ENCODE peak calls at places on chromosomes 12 and 14, in seven cellular contexts. One of them, this sample, is unnamed.

GRCh38 chr12:52149651-52150241 is 42.1 kb downstream of the KRT80 start:
- DNase-seq in H9: peak; percentile 53
- DNase-seq in neuronal stem cell: no peak
- DNase-seq in IMR-90: no peak
- DNase-seq in mesendoderm: peak; percentile 69
- DNase-seq in mesenchymal stem cell: no peak
- DNase-seq in H1: no peak
- DNase-seq in this sample: peak; percentile 75

GRCh38 chr12:121792607-121793500 is 634 bp downstream of the RHOF start:
- DNase-seq in H9: no peak
- DNase-seq in neuronal stem cell: no peak
- DNase-seq in IMR-90: no peak
- DNase-seq in mesendoderm: peak; percentile 59
- DNase-seq in mesenchymal stem cell: peak; percentile 31
- DNase-seq in H1: no peak
- DNase-seq in this sample: no peak

GRCh38 chr12:113207621-113208040 is 13.6 kb upstream of the TPCN1 start:
- DNase-seq in H9: no peak
- DNase-seq in neuronal stem cell: no peak
- DNase-seq in IMR-90: no peak
- DNase-seq in mesendoderm: no peak
- DNase-seq in mesenchymal stem cell: peak; percentile 37
- DNase-seq in H1: no peak
- DNase-seq in this sample: no peak

GRCh38 chr14:64388533-64389243 is 535 bp downstream of the MTHFD1 start:
- DNase-seq in H9: no peak
- DNase-seq in neuronal stem cell: no peak
- DNase-seq in IMR-90: peak; percentile 30
- DNase-seq in mesendoderm: peak; percentile 46
- DNase-seq in mesenchymal stem cell: peak; percentile 54
- DNase-seq in H1: no peak
- DNase-seq in this sample: peak; percentile 2

GRCh38 chr12:15788266-15789214 is 648 bp downstream of the EPS8 start:
- DNase-seq in H9: peak; percentile 69
- DNase-seq in neuronal stem cell: peak; percentile 14
- DNase-seq in IMR-90: peak; percentile 45
- DNase-seq in mesendoderm: peak; percentile 53
- DNase-seq in mesenchymal stem cell: peak; percentile 64
- DNase-seq in H1: no peak
- DNase-seq in this sample: peak; percentile 42

GRCh38 chr14:89845346-89845745 is 109.2 kb downstream of the EFCAB11 start:
- DNase-seq in H9: no peak
- DNase-seq in neuronal stem cell: no peak
- DNase-seq in IMR-90: peak; percentile 100
- DNase-seq in mesendoderm: no peak
- DNase-seq in mesenchymal stem cell: peak; percentile 83
- DNase-seq in H1: no peak
- DNase-seq in this sample: peak; percentile 92

GRCh38 chr14:104383931-104384775 is 195.4 kb upstream of the C14orf180 start:
- DNase-seq in H9: no peak
- DNase-seq in neuronal stem cell: peak; percentile 37
- DNase-seq in IMR-90: no peak
- DNase-seq in mesendoderm: peak; percentile 28
- DNase-seq in mesenchymal stem cell: no peak
- DNase-seq in H1: no peak
- DNase-seq in this sample: peak; percentile 47

GRCh38 chr12:3634348-3634747 is 118.6 kb downstream of the CRACR2A start:
- DNase-seq in H9: no peak
- DNase-seq in neuronal stem cell: no peak
- DNase-seq in IMR-90: no peak
- DNase-seq in mesendoderm: peak; percentile 18
- DNase-seq in mesenchymal stem cell: no peak
- DNase-seq in H1: no peak
- DNase-seq in this sample: peak; percentile 9

GRCh38 chr14:93905623-93906022 is 21.5 kb upstream of the FAM181A start:
- DNase-seq in H9: no peak
- DNase-seq in neuronal stem cell: no peak
- DNase-seq in IMR-90: no peak
- DNase-seq in mesendoderm: peak; percentile 53
- DNase-seq in mesenchymal stem cell: no peak
- DNase-seq in H1: no peak
- DNase-seq in this sample: no peak

GRCh38 chr14:53109028-53109687 is 44.0 kb downstream of the DDHD1 start:
- DNase-seq in H9: no peak
- DNase-seq in neuronal stem cell: no peak
- DNase-seq in IMR-90: no peak
- DNase-seq in mesendoderm: no peak
- DNase-seq in mesenchymal stem cell: peak; percentile 38
- DNase-seq in H1: no peak
- DNase-seq in this sample: no peak

GRCh38 chr12:52053570-52054209 is 2.4 kb downstream of the NR4A1 start:
- DNase-seq in H9: no peak
- DNase-seq in neuronal stem cell: no peak
- DNase-seq in IMR-90: peak; percentile 64
- DNase-seq in mesendoderm: no peak
- DNase-seq in mesenchymal stem cell: peak; percentile 64
- DNase-seq in H1: no peak
- DNase-seq in this sample: no peak

GRCh38 chr14:67650694-67651093 is 23.7 kb downstream of the VTI1B start:
- DNase-seq in H9: no peak
- DNase-seq in neuronal stem cell: no peak
- DNase-seq in IMR-90: peak; percentile 65
- DNase-seq in mesendoderm: no peak
- DNase-seq in mesenchymal stem cell: peak; percentile 26
- DNase-seq in H1: no peak
- DNase-seq in this sample: no peak

GRCh38 chr14:68282479-68283377 is 463.1 kb downstream of the RAD51B start:
- DNase-seq in H9: no peak
- DNase-seq in neuronal stem cell: no peak
- DNase-seq in IMR-90: no peak
- DNase-seq in mesendoderm: no peak
- DNase-seq in mesenchymal stem cell: no peak
- DNase-seq in H1: no peak
- DNase-seq in this sample: no peak

GRCh38 chr14:35213869-35214387 is 78.3 kb upstream of the PSMA6 start:
- DNase-seq in H9: no peak
- DNase-seq in neuronal stem cell: no peak
- DNase-seq in IMR-90: peak; percentile 47
- DNase-seq in mesendoderm: no peak
- DNase-seq in mesenchymal stem cell: peak; percentile 67
- DNase-seq in H1: no peak
- DNase-seq in this sample: no peak

GRCh38 chr14:30395065-30395464 is 163.9 kb upstream of the G2E3 start:
- DNase-seq in H9: no peak
- DNase-seq in neuronal stem cell: no peak
- DNase-seq in IMR-90: no peak
- DNase-seq in mesendoderm: no peak
- DNase-seq in mesenchymal stem cell: no peak
- DNase-seq in H1: no peak
- DNase-seq in this sample: no peak

GRCh38 chr12:113907446-113908180 is 58.5 kb downstream of the RBM19 start:
- DNase-seq in H9: no peak
- DNase-seq in neuronal stem cell: no peak
- DNase-seq in IMR-90: no peak
- DNase-seq in mesendoderm: no peak
- DNase-seq in mesenchymal stem cell: no peak
- DNase-seq in H1: no peak
- DNase-seq in this sample: no peak

GRCh38 chr12:11446372-11446771 is 51.0 kb upstream of the PRB2 start:
- DNase-seq in H9: no peak
- DNase-seq in neuronal stem cell: no peak
- DNase-seq in IMR-90: no peak
- DNase-seq in mesendoderm: no peak
- DNase-seq in mesenchymal stem cell: no peak
- DNase-seq in H1: no peak
- DNase-seq in this sample: no peak

GRCh38 chr12:93167841-93168492 is 209.8 kb upstream of the NUDT4 start:
- DNase-seq in H9: peak; percentile 64
- DNase-seq in neuronal stem cell: peak; percentile 45
- DNase-seq in IMR-90: no peak
- DNase-seq in mesendoderm: peak; percentile 69
- DNase-seq in mesenchymal stem cell: peak; percentile 61
- DNase-seq in H1: no peak
- DNase-seq in this sample: peak; percentile 48

GRCh38 chr14:106875503-106875902 is 1349.1 kb downstream of the TMEM121 start:
- DNase-seq in H9: no peak
- DNase-seq in neuronal stem cell: no peak
- DNase-seq in IMR-90: no peak
- DNase-seq in mesendoderm: no peak
- DNase-seq in mesenchymal stem cell: no peak
- DNase-seq in H1: no peak
- DNase-seq in this sample: no peak

GRCh38 chr14:101559624-101560533 is 1.4 kb upstream of the DIO3 start:
- DNase-seq in H9: peak; percentile 51
- DNase-seq in neuronal stem cell: no peak
- DNase-seq in IMR-90: peak; percentile 3
- DNase-seq in mesendoderm: peak; percentile 57
- DNase-seq in mesenchymal stem cell: no peak
- DNase-seq in H1: peak; percentile 72
- DNase-seq in this sample: no peak

GRCh38 chr12:67697443-67697842 is 48.9 kb downstream of the DYRK2 start:
- DNase-seq in H9: no peak
- DNase-seq in neuronal stem cell: no peak
- DNase-seq in IMR-90: no peak
- DNase-seq in mesendoderm: no peak
- DNase-seq in mesenchymal stem cell: peak; percentile 53
- DNase-seq in H1: no peak
- DNase-seq in this sample: peak; percentile 26

GRCh38 chr12:56720696-56721615 is 4.1 kb downstream of the NACA start:
- DNase-seq in H9: no peak
- DNase-seq in neuronal stem cell: no peak
- DNase-seq in IMR-90: no peak
- DNase-seq in mesendoderm: peak; percentile 82
- DNase-seq in mesenchymal stem cell: no peak
- DNase-seq in H1: no peak
- DNase-seq in this sample: peak; percentile 25
- H3K4me1 ChIP-seq in H9: peaks cover 10% of the 10 kb centered on the region
- H3K4me1 ChIP-seq in neuronal stem cell: peaks cover 20% of the 10 kb centered on the region
- H3K4me1 ChIP-seq in IMR-90: peaks cover 10% of the 10 kb centered on the region
- H3K4me1 ChIP-seq in mesendoderm: peaks cover 20% of the 10 kb centered on the region
- H3K4me1 ChIP-seq in mesenchymal stem cell: peaks cover 20% of the 10 kb centered on the region
- H3K4me1 ChIP-seq in H1: peaks cover 16% of the 10 kb centered on the region
- H3K4me1 ChIP-seq in this sample: peaks cover 14% of the 10 kb centered on the region

DNA sequence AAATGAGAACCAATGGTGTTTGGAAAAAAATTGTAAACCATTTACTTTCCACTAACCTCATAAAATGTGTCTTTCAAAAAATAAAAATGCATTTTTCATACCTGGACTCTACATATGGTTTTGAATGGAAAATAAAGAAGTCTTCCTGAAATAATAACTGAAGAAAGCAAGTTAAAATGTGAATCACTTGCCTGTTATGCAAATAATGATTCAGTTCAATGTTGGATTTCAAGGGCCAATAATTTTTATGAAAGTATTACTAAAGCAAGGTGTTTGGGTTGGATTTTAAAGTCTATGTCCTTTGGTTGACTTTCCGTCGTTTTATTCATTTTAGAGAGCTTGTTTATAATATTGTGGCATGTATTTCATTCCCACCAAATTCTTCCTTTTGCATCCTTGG is 138.7 kb downstream of the CCDC91 start:
- DNase-seq in H9: no peak
- DNase-seq in neuronal stem cell: no peak
- DNase-seq in IMR-90: no peak
- DNase-seq in mesendoderm: no peak
- DNase-seq in mesenchymal stem cell: no peak
- DNase-seq in H1: no peak
- DNase-seq in this sample: no peak
- H3K23ac ChIP-seq in H9: no peak overlapping the region
- H3K23ac ChIP-seq in neuronal stem cell: no peak overlapping the region
- H3K23ac ChIP-seq in IMR-90: no peak overlapping the region
- H3K23ac ChIP-seq in mesendoderm: no peak overlapping the region
- H3K23ac ChIP-seq in mesenchymal stem cell: no peak overlapping the region
- H3K23ac ChIP-seq in H1: no peak overlapping the region
- H3K23ac ChIP-seq in this sample: no peak overlapping the region

DNA sequence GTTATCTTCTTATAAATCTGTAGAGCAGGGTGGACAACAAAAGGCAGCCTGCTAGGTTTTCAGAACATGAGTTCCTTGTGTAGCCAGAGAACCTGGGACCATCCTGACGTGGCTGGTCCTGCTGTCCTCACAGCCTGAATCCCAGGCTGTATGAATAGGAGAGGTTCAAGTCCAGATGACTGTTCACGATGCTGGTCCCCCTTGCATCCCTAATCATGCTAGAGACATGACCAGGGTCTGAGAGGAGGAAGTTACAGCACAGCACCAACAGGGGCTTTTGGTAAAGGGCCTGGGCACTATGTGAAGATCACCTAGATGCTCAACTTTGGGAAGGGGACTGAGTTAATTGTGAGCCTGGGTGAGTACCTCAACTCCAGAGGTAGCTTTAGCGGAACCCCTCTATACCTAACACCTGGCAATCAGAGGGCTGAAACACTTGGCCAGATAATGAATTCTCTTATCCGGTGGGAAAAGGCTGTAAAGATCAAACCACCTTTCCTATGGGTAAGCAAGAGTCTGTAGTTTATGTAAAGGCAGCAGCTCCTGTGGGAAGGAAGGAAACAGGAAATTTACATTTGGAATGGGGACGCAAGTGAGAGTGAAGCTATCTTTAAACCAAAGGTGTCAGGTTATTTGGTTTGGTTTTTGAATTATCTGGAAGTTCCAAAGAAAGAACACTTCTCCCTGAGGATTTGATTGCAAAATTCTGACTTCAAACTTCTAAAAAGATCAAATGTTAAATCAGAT is 112.8 kb downstream of the DAD1 start:
- DNase-seq in H9: no peak
- DNase-seq in neuronal stem cell: no peak
- DNase-seq in IMR-90: no peak
- DNase-seq in mesendoderm: peak; percentile 53
- DNase-seq in mesenchymal stem cell: no peak
- DNase-seq in H1: no peak
- DNase-seq in this sample: no peak
- H3K9ac ChIP-seq in H9: no peak overlapping the region
- H3K9ac ChIP-seq in neuronal stem cell: no peak overlapping the region
- H3K9ac ChIP-seq in IMR-90: no peak overlapping the region
- H3K9ac ChIP-seq in mesendoderm: no peak overlapping the region
- H3K9ac ChIP-seq in mesenchymal stem cell: no peak overlapping the region
- H3K9ac ChIP-seq in H1: no peak overlapping the region
- H3K9ac ChIP-seq in this sample: no peak overlapping the region

DNA sequence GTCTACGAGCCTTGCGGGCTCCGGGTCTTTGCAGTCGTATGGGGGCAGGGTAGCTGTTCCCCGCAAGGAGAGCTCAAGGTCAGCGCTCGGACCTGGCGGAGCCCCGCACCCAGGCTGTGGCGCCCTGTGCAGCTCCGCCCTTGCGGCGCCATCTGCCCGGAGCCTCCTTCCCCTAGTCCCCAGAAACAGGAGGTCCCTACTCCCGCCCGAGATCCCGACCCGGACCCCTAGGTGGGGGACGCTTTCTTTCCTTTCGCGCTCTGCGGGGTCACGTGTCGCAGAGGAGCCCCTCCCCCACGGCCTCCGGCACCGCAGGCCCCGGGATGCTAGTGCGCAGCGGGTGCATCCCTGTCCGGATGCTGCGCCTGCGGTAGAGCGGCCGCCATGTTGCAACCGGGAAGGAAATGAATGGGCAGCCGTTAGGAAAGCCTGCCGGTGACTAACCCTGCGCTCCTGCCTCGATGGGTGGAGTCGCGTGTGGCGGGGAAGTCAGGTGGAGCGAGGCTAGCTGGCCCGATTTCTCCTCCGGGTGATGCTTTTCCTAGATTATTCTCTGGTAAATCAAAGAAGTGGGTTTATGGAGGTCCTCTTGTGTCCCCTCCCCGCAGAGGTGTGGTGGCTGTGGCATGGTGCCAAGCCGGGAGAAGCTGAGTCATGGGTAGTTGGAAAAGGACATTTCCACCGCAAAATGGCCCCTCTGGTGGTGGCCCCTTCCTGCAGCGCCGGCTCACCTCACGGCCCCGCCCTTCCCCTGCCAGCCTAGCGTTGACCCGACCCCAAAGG is 788 bp downstream of the GAPDH start:
- DNase-seq in H9: peak; percentile 80
- DNase-seq in neuronal stem cell: peak; percentile 71
- DNase-seq in IMR-90: peak; percentile 69
- DNase-seq in mesendoderm: peak; percentile 80
- DNase-seq in mesenchymal stem cell: peak; percentile 82
- DNase-seq in H1: peak; percentile 79
- DNase-seq in this sample: peak; percentile 78
- H3K4me1 ChIP-seq in H9: no peaks in the 10 kb centered on the region
- H3K4me1 ChIP-seq in neuronal stem cell: peaks cover 26% of the 10 kb centered on the region
- H3K4me1 ChIP-seq in IMR-90: peaks cover 14% of the 10 kb centered on the region
- H3K4me1 ChIP-seq in mesendoderm: peaks cover 17% of the 10 kb centered on the region
- H3K4me1 ChIP-seq in mesenchymal stem cell: peaks cover 43% of the 10 kb centered on the region
- H3K4me1 ChIP-seq in H1: no peaks in the 10 kb centered on the region
- H3K4me1 ChIP-seq in this sample: peaks cover 16% of the 10 kb centered on the region

This sample was measured in trophoblast cell.